ENCODE peak calls at places on chromosome 21, in four cellular contexts. G, X, H and Q are unnamed samples.

GRCh38 chr21:27572681-27573080 is 605.8 kb upstream of the ADAMTS5 start:
- DNase-seq in G (no peak), X (no peak), H (peak; percentile 86), Q (no peak)

GRCh38 chr21:21801921-21802320 is 803.7 kb downstream of the NCAM2 start:
- DNase-seq in G (no peak), X (no peak), H (no peak), Q (no peak)

GRCh38 chr21:38806153-38806941 is 618 bp downstream of the ETS2 start:
- DNase-seq in G (no peak), X (no peak), H (no peak), Q (no peak)

GRCh38 chr21:39913651-39914145 is 46.5 kb downstream of the PCP4 start:
- DNase-seq in G (no peak), X (no peak), H (no peak), Q (no peak)

GRCh38 chr21:24160528-24160927 is 1446.8 kb downstream of the MRPL39 start:
- DNase-seq in G (no peak), X (no peak), H (no peak), Q (no peak)

GRCh38 chr21:42174173-42174572 is 44.8 kb upstream of the ABCG1 start:
- DNase-seq in G (no peak), X (no peak), H (no peak), Q (no peak)

GRCh38 chr21:17479606-17480005 is 33.2 kb upstream of the CXADR start:
- DNase-seq in G (no peak), X (no peak), H (no peak), Q (no peak)

GRCh38 chr21:24118738-24119470 is 1488.4 kb downstream of the MRPL39 start:
- DNase-seq in G (no peak), X (no peak), H (no peak), Q (no peak)

GRCh38 chr21:41069305-41069642 is 98.7 kb upstream of the BACE2 start:
- DNase-seq in G (no peak), X (no peak), H (no peak), Q (no peak)

GRCh38 chr21:43189936-43190335 is 21.1 kb downstream of the CRYAA start:
- DNase-seq in G (no peak), X (peak; percentile 4), H (no peak), Q (peak; percentile 2)

GRCh38 chr21:44057960-44058651 is 46.0 kb downstream of the TRAPPC10 start:
- DNase-seq in G (no peak), X (no peak), H (no peak), Q (no peak)

DNA sequence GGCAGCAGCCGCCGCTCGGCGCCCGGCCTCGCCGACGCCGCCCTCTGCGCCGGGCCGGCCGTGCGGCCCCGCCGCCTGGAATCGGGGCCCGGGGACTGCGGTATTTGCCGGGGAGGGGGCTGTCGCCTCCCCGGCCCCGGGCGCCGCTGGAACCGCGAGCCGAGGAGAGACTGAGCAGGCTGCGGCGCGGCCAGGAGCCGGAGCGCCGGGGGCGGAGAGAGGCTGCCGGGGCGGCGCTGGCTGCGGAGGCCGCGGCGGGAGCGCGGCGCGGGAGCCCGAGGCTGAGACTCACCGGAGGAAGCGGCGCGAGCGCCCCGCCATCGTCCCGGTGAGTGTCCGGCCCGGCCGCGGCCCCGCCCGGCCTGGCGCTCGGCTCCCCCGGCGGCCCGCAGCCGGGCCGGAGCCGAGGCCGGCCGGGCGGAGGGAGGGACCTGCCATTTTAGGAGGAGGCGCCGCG is 756 bp downstream of the DYRK1A start:
- DNase-seq in G (no peak), X (no peak), H (no peak), Q (no peak)
- H3K27ac ChIP-seq in G (peak overlapping the region; percentile 98), X (peak overlapping the region; percentile 100), H (peak overlapping the region; percentile 95), Q (peak overlapping the region; percentile 100)

GRCh38 chr21:32096411-32096810 is 182.4 kb downstream of the MIS18A start:
- DNase-seq in G (peak; percentile 10), X (no peak), H (no peak), Q (no peak)
- TF ChIP-seq CTCF in G (peak; percentile 18), X (no peak), H (no peak), Q (no peak)

DNA sequence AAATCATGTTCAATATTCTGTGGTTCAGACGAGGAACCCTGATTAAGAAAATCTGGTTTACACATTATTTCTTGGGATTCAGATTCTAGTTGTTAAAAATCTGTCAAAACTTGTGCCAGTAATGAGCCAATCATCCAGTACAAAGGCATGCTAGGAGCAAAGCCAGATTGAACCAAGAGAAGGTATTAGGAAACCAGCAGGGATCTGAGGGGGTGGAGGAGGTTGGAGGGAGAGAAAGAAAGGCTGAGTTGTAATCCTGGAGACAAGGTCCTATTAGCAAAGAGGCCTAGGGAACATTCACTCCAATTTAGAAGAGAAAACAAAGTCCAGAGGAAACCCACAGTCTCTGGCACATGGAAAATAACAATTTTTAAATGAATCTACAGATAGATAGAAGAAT is 352.9 kb downstream of the LTN1 start:
- DNase-seq in G (no peak), X (no peak), H (peak; percentile 29), Q (no peak)
- H3K27ac ChIP-seq in G (no peak overlapping the region), X (no peak overlapping the region), H (no peak overlapping the region), Q (no peak overlapping the region)

GRCh38 chr21:31780944-31781343 is 49.0 kb upstream of the SCAF4 start:
- DNase-seq in G (no peak), X (no peak), H (peak; percentile 49), Q (no peak)
- TF ChIP-seq CTCF in G (peak; percentile 27), X (peak; percentile 27), H (peak; percentile 19), Q (no peak)

GRCh38 chr21:45301521-45302081 is 13.9 kb upstream of the POFUT2 start:
- DNase-seq in G (no peak), X (no peak), H (no peak), Q (no peak)

GRCh38 chr21:45299026-45299863 is 11.6 kb upstream of the POFUT2 start:
- DNase-seq in G (no peak), X (no peak), H (no peak), Q (no peak)

GRCh38 chr21:45302082-45303061 is 14.7 kb upstream of the POFUT2 start:
- DNase-seq in G (no peak), X (no peak), H (no peak), Q (peak; percentile 42)

GRCh38 chr21:45299864-45300785 is 12.4 kb upstream of the POFUT2 start:
- DNase-seq in G (no peak), X (no peak), H (no peak), Q (peak; percentile 4)

GRCh38 chr21:45300786-45301520 is 13.3 kb upstream of the POFUT2 start:
- DNase-seq in G (no peak), X (no peak), H (no peak), Q (no peak)
- H3K27ac ChIP-seq in G (no peak overlapping the region), X (no peak overlapping the region), H (no peak overlapping the region), Q (peak overlapping the region; percentile 83)